ENCODE peak calls at places on chromosomes 12 and 14, in four cellular contexts. T, B, P and A are unnamed samples.

GRCh38 chr12:18361431-18361830 is 100.1 kb downstream of the PIK3C2G start:
- DNase-seq in T (no peak), B (no peak), P (no peak), A (no peak)

GRCh38 chr12:114141916-114142564 is 175.9 kb upstream of the RBM19 start:
- DNase-seq in T (no peak), B (no peak), P (no peak), A (no peak)

GRCh38 chr12:90305379-90305778 is 596.7 kb upstream of the ATP2B1 start:
- DNase-seq in T (no peak), B (no peak), P (no peak), A (no peak)

GRCh38 chr12:78865297-78865955 is 852 bp downstream of the SYT1 start:
- DNase-seq in T (peak), B (no peak), P (no peak), A (peak)

GRCh38 chr14:75660238-75660629 is 442 bp downstream of the ERG28 start:
- DNase-seq in T (no peak), B (no peak), P (no peak), A (no peak)

GRCh38 chr12:31326689-31327659 is 1.0 kb upstream of the SINHCAF start:
- DNase-seq in T (no peak), B (no peak), P (no peak), A (peak)

GRCh38 chr12:30154996-30155730 is 371.4 kb upstream of the TMTC1 start:
- DNase-seq in T (no peak), B (no peak), P (no peak), A (no peak)

GRCh38 chr12:67161322-67161918 is 107.7 kb upstream of the CAND1 start:
- DNase-seq in T (no peak), B (peak), P (peak), A (peak)

GRCh38 chr12:57111046-57111698 is at the start of gene STAT6:
- DNase-seq in T (no peak), B (peak), P (peak), A (peak)

GRCh38 chr14:78758333-78758732 is 588.2 kb downstream of the NRXN3 start:
- DNase-seq in T (no peak), B (no peak), P (peak), A (peak)

GRCh38 chr12:53530056-53530455 is 22.8 kb upstream of the NPFF start:
- DNase-seq in T (peak), B (no peak), P (no peak), A (no peak)

GRCh38 chr14:58824106-58824505 is 186.3 kb downstream of the DACT1 start:
- DNase-seq in T (no peak), B (no peak), P (no peak), A (no peak)

GRCh38 chr14:104368751-104369100 is 210.8 kb upstream of the C14orf180 start:
- DNase-seq in T (no peak), B (no peak), P (no peak), A (no peak)

GRCh38 chr14:60893916-60894315 is 87.0 kb downstream of the TRMT5 start:
- DNase-seq in T (no peak), B (no peak), P (no peak), A (no peak)

GRCh38 chr12:30447061-30447750 is 248.5 kb downstream of the IPO8 start:
- DNase-seq in T (no peak), B (no peak), P (no peak), A (no peak)

GRCh38 chr14:26380616-26381015 is 217.2 kb downstream of the NOVA1 start:
- DNase-seq in T (no peak), B (no peak), P (no peak), A (no peak)

GRCh38 chr12:89707623-89707991 is 1.0 kb downstream of the ATP2B1 start:
- DNase-seq in T (no peak), B (peak), P (peak), A (peak)

GRCh38 chr12:12549426-12549825 is 13.2 kb downstream of the DUSP16 start:
- DNase-seq in T (no peak), B (no peak), P (no peak), A (no peak)

GRCh38 chr12:54285150-54286041 is 4.9 kb downstream of the HNRNPA1 start:
- DNase-seq in T (no peak), B (no peak), P (no peak), A (no peak)

GRCh38 chr14:94100847-94101246 is 9.7 kb upstream of the IFI27 start:
- DNase-seq in T (no peak), B (no peak), P (no peak), A (no peak)